ENCODE peak calls at places on chromosomes 5 and 9, in ten cellular contexts. Z is breast epithelium, F is mammary epithelial cell, T is spleen, O is prostate gland, B is neural progenitor cell, H is LNCaP clone FGC, I is fibroblast of lung, K is SK-N-SH, S is lower lobe of right lung. A is an unnamed sample.

GRCh38 chr9:101479337-101480045 is 43.9 kb upstream of the ALDOB start:
- DNase-seq in F (peak; percentile 91), H (no peak), I (peak; percentile 10), S (no peak), Z (no peak), T (no peak), K (no peak), O (peak; percentile 86), B (no peak), A (no peak)

GRCh38 chr9:98887918-98888510 is 55.7 kb upstream of the COL15A1 start:
- DNase-seq in O (no peak), S (no peak), I (peak; percentile 30), K (no peak), F (peak; percentile 23), H (no peak), B (no peak), Z (no peak), T (no peak), A (peak; percentile 63)

GRCh38 chr5:74054139-74054538 is 428.1 kb downstream of the ARHGEF28 start:
- DNase-seq in B (peak; percentile 54), I (no peak), H (no peak), O (no peak), Z (no peak), F (no peak), S (no peak), T (no peak), K (peak; percentile 14), A (no peak)

GRCh38 chr9:134217431-134218210 is 53.3 kb upstream of the RNU6ATAC start:
- DNase-seq in Z (no peak), K (peak; percentile 37), S (no peak), I (no peak), F (no peak), H (peak; percentile 21), T (peak; percentile 61), O (no peak), B (peak; percentile 43), A (no peak)

GRCh38 chr5:36815871-36816270 is 60.7 kb upstream of the NIPBL start:
- DNase-seq in O (no peak), B (no peak), T (no peak), S (no peak), Z (no peak), F (no peak), H (no peak), K (no peak), I (no peak), A (no peak)

GRCh38 chr5:130323804-130324454 is 419.7 kb downstream of the CHSY3 start:
- DNase-seq in K (no peak), F (peak; percentile 75), H (no peak), B (no peak), O (no peak), Z (no peak), T (no peak), I (peak; percentile 80), S (no peak), A (peak; percentile 77)

GRCh38 chr5:119105971-119106370 is 35.1 kb downstream of the DMXL1 start:
- DNase-seq in O (no peak), K (no peak), B (peak; percentile 67), Z (no peak), S (no peak), T (no peak), I (no peak), F (no peak), H (no peak), A (no peak)

GRCh38 chr5:21806943-21807342 is 1046.2 kb downstream of the CDH12 start:
- DNase-seq in I (no peak), O (no peak), F (peak; percentile 81), S (no peak), Z (no peak), H (no peak), B (no peak), T (no peak), K (no peak), A (no peak)

GRCh38 chr9:3809724-3810123 is 283.9 kb upstream of the RFX3 start:
- DNase-seq in H (no peak), T (no peak), K (no peak), O (no peak), Z (no peak), F (peak; percentile 89), S (no peak), B (no peak), I (peak; percentile 25), A (no peak)

GRCh38 chr5:124655943-124656459 is 90.4 kb downstream of the ZNF608 start:
- DNase-seq in T (no peak), S (no peak), F (peak; percentile 88), Z (no peak), H (peak; percentile 99), I (peak; percentile 93), B (no peak), O (peak; percentile 73), K (peak; percentile 57), A (peak; percentile 92)

GRCh38 chr9:136974834-136975535 is 2.3 kb upstream of the PTGDS start:
- DNase-seq in K (no peak), O (no peak), B (no peak), F (no peak), T (no peak), H (no peak), I (no peak), Z (no peak), S (no peak), A (no peak)

GRCh38 chr5:180817847-180818246 is 15.2 kb upstream of the MGAT1 start:
- DNase-seq in O (no peak), I (no peak), S (no peak), K (no peak), H (no peak), B (no peak), T (no peak), Z (no peak), F (no peak), A (no peak)

GRCh38 chr9:82993856-82994605 is 68.9 kb downstream of the RASEF start:
- DNase-seq in I (no peak), S (no peak), O (no peak), K (no peak), B (no peak), T (no peak), H (no peak), Z (no peak), F (peak; percentile 50), A (no peak)

GRCh38 chr9:134669556-134669955 is 28.0 kb downstream of the COL5A1 start:
- DNase-seq in S (no peak), Z (no peak), T (peak; percentile 9), O (no peak), H (no peak), F (no peak), B (no peak), K (no peak), I (no peak), A (peak; percentile 82)

GRCh38 chr5:112289465-112289864 is 129.6 kb downstream of the EPB41L4A start:
- DNase-seq in S (no peak), I (no peak), K (no peak), Z (no peak), T (no peak), F (peak; percentile 1), B (no peak), H (no peak), O (no peak), A (no peak)

GRCh38 chr9:129460323-129461261 is 160.3 kb downstream of the C9orf50 start:
- DNase-seq in I (peak; percentile 99), H (peak; percentile 86), O (peak; percentile 93), B (peak; percentile 99), S (peak; percentile 98), F (peak; percentile 92), T (peak; percentile 98), Z (peak; percentile 96), K (peak; percentile 96), A (peak; percentile 99)
- TF ChIP-seq CTCF in I (no peak), H (no peak), O (no peak), B (no peak), S (no peak), F (no peak), T (no peak), Z (peak; percentile 37), K (no peak), A (peak; percentile 3)

GRCh38 chr9:90872835-90873294 is 71.2 kb downstream of the SYK start:
- DNase-seq in O (no peak), I (no peak), H (no peak), T (no peak), B (no peak), S (no peak), Z (no peak), K (no peak), F (no peak), A (no peak)
- H3K4me3 ChIP-seq in O (no peak overlapping the region), I (no peak overlapping the region), H (no peak overlapping the region), T (no peak overlapping the region), B (no peak overlapping the region), S (no peak overlapping the region), Z (no peak overlapping the region), K (no peak overlapping the region), F (no peak overlapping the region), A (no peak overlapping the region)

DNA sequence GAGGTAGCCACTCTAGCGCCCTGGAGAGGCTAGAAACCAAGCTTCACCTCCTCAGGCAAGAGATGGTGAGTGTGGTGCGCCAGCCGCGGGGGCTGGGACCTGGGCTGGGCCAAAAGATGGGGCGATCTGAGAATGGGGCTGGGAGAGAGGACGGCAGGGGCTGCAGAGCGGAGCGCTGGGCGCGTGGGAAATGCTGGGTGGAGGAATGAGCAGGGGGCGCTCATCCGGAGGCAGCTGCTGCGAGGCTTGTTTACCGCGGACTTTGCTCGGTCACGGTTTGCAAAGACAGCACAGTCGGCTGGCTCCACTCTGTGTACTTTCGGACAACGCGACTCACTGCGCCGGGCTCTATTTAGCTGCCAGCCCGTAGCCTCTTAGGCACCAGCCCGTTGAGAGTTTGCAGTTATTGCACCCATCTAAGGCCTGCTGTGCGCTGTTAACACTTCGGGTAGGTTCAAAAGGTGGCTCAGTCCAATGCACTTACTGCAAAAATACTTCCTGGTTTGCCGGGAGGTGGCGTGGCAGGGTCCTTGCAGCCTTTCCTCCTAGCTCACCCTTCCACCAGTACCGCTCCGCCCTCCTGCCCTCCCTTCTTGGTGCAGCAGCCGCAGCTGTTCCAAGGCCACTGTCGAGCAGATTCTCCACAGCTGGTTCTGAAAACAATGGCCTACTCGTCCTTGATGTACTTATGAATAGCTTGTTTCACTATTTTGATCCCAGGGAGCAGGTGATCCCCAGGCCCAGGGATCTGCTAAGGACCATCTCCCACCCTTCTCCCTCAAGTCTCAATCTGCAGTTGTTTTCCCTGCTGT is 1.3 kb downstream of the LURAP1L start:
- DNase-seq in I (peak; percentile 89), O (peak; percentile 78), T (peak; percentile 85), Z (peak; percentile 75), K (peak; percentile 81), F (peak; percentile 88), B (peak; percentile 74), H (no peak), S (peak; percentile 84), A (peak; percentile 93)
- TF ChIP-seq CTCF in I (peak; percentile 62), O (peak; percentile 32), T (peak; percentile 6), Z (peak; percentile 33), K (peak; percentile 60), F (peak; percentile 32), B (peak; percentile 55), H (peak; percentile 68), S (peak; percentile 53), A (peak; percentile 54)

DNA sequence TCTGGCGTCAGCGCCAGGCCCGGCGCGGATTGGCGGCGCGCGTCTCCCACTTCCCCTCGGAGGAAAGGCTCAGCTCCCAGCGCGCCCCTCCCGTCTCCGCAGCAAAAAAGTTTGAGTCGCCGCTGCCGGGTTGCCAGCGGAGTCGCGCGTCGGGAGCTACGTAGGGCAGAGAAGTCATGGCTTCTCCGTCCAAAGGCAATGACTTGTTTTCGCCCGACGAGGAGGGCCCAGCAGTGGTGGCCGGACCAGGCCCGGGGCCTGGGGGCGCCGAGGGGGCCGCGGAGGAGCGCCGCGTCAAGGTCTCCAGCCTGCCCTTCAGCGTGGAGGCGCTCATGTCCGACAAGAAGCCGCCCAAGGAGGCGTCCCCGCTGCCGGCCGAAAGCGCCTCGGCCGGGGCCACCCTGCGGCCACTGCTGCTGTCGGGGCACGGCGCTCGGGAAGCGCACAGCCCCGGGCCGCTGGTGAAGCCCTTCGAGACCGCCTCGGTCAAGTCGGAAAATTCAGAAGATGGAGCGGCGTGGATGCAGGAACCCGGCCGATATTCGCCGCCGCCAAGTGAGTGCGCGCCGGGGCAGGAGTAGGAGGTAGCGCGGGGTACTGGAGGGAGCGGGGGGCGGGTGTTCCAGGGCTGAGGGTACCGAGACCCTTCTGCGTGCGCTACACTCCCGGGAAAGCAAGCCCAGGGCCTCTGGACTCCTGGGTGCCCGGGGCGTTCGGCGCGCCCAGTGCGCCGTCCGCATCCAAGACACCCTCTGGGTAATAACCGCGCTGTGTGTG is at the start of gene MSX2:
- DNase-seq in K (peak; percentile 97), S (peak; percentile 88), I (peak; percentile 90), H (peak; percentile 65), Z (peak; percentile 94), B (peak; percentile 97), O (peak; percentile 94), T (peak; percentile 79), F (peak; percentile 88), A (peak; percentile 91)
- H3K4me3 ChIP-seq in K (peak within 1 kb of the TSS; percentile 78), S (peak within 1 kb of the TSS; percentile 61), I (peak within 1 kb of the TSS; percentile 40), H (peak within 1 kb of the TSS; percentile 66), Z (peak within 1 kb of the TSS; percentile 89), B (peak within 1 kb of the TSS; percentile 62), O (peak within 1 kb of the TSS; percentile 59), T (peak within 1 kb of the TSS; percentile 44), F (peak within 1 kb of the TSS; percentile 74), A (peak within 1 kb of the TSS; percentile 76)